ENCODE peak calls at places on chromosomes 7 and 10, in four cellular contexts. C is IMR-90, E is H1, I is K562. Q is an unnamed sample.
A peak's percentile ranks its signal among the peaks of the same experiment; 100 is the strongest.

GRCh38 chr7:1403844-1404404 is 55.3 kb downstream of the MICALL2 start:
- DNase-seq in C (peak; percentile 43), E (no peak), I (no peak), Q (no peak)

GRCh38 chr7:96789914-96790313 is 80.3 kb upstream of the SEM1 start:
- DNase-seq in C (no peak), E (no peak), I (no peak), Q (no peak)

GRCh38 chr7:142243823-142244222 is 14.0 kb downstream of the PRSS58 start:
- DNase-seq in C (no peak), E (no peak), I (no peak), Q (no peak)

GRCh38 chr7:34236057-34236456 is 330.7 kb downstream of the BMPER start:
- DNase-seq in C (no peak), E (no peak), I (no peak), Q (no peak)

GRCh38 chr7:142168746-142169145 is 57.2 kb downstream of the MGAM2 start:
- DNase-seq in C (no peak), E (no peak), I (no peak), Q (no peak)

GRCh38 chr10:130770018-130770630 is 541.4 kb downstream of the TCERG1L start:
- DNase-seq in C (no peak), E (no peak), I (no peak), Q (no peak)

GRCh38 chr7:1455241-1455939 is 3.9 kb downstream of the MICALL2 start:
- DNase-seq in C (no peak), E (no peak), I (no peak), Q (no peak)

GRCh38 chr10:34565934-34566333 is 249.2 kb downstream of the PARD3 start:
- DNase-seq in C (peak; percentile 25), E (no peak), I (no peak), Q (no peak)

GRCh38 chr10:96959733-96960132 is 127.6 kb downstream of the LCOR start:
- DNase-seq in C (peak; percentile 26), E (no peak), I (no peak), Q (no peak)

DNA sequence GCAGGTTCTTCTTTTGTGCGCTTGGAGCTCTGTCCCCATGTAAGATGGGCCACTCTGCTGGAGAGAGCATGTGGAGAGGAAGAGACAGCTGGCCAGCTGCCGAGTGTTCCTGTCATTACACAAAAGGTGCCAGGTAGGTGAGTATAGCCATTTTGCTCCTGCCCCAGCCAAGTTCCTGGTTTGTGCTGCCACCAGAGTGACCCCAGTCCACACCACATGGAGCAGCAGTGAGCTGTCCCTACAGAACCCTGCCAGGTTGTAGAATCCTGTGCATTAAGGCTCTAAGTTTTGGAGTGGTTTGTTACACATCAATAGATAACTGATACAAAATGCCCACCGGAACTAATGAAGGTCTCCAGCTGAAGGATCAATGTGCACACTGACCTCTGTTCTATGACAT is 84.6 kb upstream of the GHITM start:
- DNase-seq in C (no peak), E (no peak), I (no peak), Q (no peak)
- TF ChIP-seq CHD1 in C (no peak), E (no peak), I (no peak), Q (no peak)

GRCh38 chr10:14602807-14603538 is 171.7 kb downstream of the FAM107B start:
- DNase-seq in C (peak; percentile 12), E (no peak), I (no peak), Q (no peak)

GRCh38 chr10:14603539-14604102 is 171.1 kb downstream of the FAM107B start:
- DNase-seq in C (no peak), E (peak; percentile 52), I (no peak), Q (no peak)

GRCh38 chr10:14606633-14607032 is 168.1 kb downstream of the FAM107B start:
- DNase-seq in C (no peak), E (no peak), I (no peak), Q (no peak)

GRCh38 chr10:14604181-14605142 is 170.2 kb downstream of the FAM107B start:
- DNase-seq in C (peak; percentile 70), E (peak; percentile 67), I (peak; percentile 71), Q (no peak)

DNA sequence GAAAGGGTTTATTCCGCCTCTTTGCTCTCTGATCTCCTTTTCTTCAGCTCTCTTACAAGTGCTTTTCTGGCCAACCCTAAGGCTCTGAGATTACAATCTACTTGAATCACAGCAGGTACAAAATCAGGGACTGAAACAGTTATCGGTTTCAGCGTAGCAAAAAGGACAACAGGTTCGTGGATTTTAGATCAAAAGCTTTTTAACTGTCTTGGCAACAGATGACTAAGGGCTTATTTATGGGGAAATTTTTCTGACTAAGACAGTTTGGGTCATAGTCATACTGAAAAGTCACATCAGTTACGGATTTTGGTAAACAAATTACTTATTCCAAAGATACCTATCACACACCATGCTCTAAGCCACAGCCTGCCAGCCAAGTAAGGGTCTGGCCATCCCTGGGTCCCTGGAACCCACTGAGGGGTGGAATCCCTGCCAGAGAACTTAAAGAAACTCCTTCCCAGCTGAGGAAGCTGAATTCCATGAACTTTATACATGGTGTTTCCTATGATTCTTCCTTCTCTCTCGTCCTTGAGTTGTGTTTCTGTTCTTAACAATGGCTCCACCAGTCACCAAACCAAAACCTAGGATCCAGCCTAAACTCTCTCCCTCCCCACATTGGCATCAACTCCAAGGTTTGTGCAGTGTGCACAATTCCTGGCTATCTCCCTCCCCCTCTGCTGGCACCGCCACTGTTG is 169.3 kb downstream of the FAM107B start:
- DNase-seq in C (peak; percentile 78), E (no peak), I (no peak), Q (peak; percentile 87)
- TF ChIP-seq CHD1 in C (no peak), E (no peak), I (no peak), Q (no peak)

GRCh38 chr10:93464826-93465388 is 17.2 kb downstream of the MYOF start:
- DNase-seq in C (no peak), E (no peak), I (no peak), Q (no peak)
- TF ChIP-seq CHD1 in C (no peak), E (no peak), I (no peak), Q (no peak)

GRCh38 chr7:70734436-70734835 is 397.5 kb upstream of the GALNT17 start:
- DNase-seq in C (no peak), E (no peak), I (no peak), Q (no peak)

GRCh38 chr7:70735313-70735712 is 396.6 kb upstream of the GALNT17 start:
- DNase-seq in C (no peak), E (no peak), I (no peak), Q (no peak)

GRCh38 chr7:70738486-70738885 is 393.5 kb upstream of the GALNT17 start:
- DNase-seq in C (no peak), E (no peak), I (no peak), Q (no peak)

GRCh38 chr7:70738080-70738479 is 393.9 kb upstream of the GALNT17 start:
- DNase-seq in C (peak; percentile 49), E (no peak), I (no peak), Q (no peak)

GRCh38 chr7:70736715-70737460 is 395.1 kb upstream of the GALNT17 start:
- DNase-seq in C (peak; percentile 89), E (peak; percentile 32), I (no peak), Q (no peak)
- TF ChIP-seq CHD1 in C (no peak), E (no peak), I (no peak), Q (no peak)

DNA sequence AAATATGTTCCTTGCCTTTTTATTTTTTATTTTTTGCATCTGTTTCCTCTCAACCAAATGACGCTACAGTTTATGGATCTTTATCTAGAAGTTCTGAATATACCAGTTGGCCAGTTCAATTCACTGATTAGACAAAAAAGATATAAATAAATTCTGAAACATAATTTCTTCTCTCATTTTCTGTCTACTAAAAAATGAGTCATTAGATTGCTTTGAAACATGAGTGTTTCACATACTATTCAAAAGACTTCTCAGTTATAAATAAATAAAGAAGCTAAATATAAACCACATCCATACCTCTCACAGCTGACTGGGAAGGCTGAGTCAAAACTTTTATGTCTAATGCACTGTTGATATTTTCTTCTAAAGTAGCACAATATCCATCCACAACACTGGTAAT is 97.6 kb upstream of the GPR22 start:
- DNase-seq in C (peak; percentile 83), E (no peak), I (no peak), Q (no peak)
- TF ChIP-seq CHD1 in C (no peak), E (no peak), I (no peak), Q (no peak)

DNA sequence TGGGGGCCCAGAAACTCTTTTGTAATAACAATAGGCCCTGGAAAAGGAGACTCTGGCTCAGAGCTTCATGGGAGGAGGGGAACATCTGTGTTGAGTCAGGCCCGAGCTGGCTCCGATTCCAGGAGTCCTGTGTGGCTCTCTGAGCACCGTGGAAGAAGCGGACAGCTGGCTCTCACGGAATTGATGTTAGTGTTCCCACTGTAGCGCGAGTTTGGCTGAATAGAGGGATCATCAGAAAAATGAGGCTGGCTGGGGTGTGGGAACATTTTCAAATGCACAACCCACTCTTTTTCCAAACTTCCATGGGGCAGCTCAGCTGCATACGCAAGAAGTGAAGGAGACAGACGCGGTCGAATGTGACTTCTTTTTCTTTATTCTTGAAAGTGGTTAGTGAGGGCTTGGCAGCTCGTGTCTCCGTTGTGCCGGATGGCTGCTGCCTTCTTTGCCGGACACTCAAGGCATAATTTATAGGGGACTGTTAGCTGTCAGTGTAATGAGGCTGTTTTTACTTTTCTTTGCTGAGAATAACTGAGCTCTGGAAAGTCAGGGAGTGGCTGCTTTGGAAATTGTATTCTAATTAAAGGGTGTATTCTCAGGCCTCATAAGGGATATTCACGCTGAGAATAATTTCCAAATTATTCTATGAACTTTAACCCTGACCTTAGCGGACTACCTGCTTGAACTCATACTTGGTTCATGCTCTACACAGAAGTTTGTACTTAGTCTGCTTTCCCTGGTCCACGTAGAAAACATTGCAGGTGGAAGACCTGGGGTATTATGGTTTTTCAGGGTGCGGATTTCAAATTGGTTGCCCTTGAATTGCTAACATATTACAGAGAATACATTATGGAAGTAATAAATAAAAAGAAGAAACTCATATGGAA is 23.1 kb downstream of the MDFIC start:
- DNase-seq in C (peak; percentile 94), E (no peak), I (no peak), Q (no peak)
- TF ChIP-seq CHD1 in C (no peak), E (no peak), I (no peak), Q (no peak)

DNA sequence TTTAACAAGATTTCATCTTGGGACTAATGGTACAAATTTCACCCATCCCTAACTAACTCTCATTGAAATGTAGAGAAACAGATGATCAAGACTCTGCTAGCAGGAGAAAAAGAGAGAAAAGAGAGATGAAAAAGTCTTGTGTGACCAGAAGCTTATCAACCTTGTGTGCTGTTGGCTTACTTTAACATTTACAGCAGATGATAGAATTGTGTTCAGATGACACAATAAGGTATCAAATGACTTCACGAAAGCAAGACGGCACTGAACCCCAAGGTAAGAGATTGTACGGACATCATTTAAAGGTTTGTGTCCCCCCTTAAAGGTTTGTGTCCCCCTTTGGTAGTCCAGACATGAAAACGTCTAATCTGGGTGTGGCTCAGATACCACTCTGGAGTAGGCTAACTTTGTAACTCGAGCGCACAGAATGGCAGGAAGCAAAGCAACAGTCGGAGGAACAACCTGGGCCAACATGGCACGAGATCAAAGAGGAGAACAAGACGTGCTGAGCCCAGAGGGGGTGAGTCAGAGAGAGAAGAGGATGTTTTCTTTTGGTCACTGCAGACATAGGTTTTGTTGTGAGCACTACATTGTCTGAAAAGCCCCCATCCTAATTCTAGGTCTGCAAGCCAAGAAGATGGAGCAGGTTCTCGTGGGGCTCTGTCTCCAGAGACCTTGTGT is 10.4 kb upstream of the LMBR1 start:
- DNase-seq in C (peak; percentile 19), E (no peak), I (no peak), Q (no peak)
- TF ChIP-seq CHD1 in C (no peak), E (no peak), I (no peak), Q (no peak)